ENCODE peak calls at places on chromosomes 12 and 14, in five cellular contexts. One of them, this sample, is unnamed.

GRCh38 chr12:77998236-77998786 is 167.6 kb downstream of the NAV3 start:
- DNase-seq in PC-3: no peak
- DNase-seq in lower lobe of right lung: no peak
- DNase-seq in AG04450: no peak
- DNase-seq in left colon: no peak
- DNase-seq in this sample: no peak

GRCh38 chr14:68729556-68729955 is 63.3 kb downstream of the ZFP36L1 start:
- DNase-seq in lower lobe of right lung: no peak
- DNase-seq in PC-3: no peak
- DNase-seq in AG04450: no peak
- DNase-seq in left colon: peak
- DNase-seq in this sample: no peak

GRCh38 chr12:126185025-126185424 is 1119.8 kb downstream of the AACS start:
- DNase-seq in PC-3: no peak
- DNase-seq in left colon: no peak
- DNase-seq in AG04450: no peak
- DNase-seq in lower lobe of right lung: no peak
- DNase-seq in this sample: no peak

GRCh38 chr12:94553130-94553519 is 93.5 kb upstream of the CEP83 start:
- DNase-seq in AG04450: no peak
- DNase-seq in PC-3: peak
- DNase-seq in lower lobe of right lung: no peak
- DNase-seq in left colon: no peak
- DNase-seq in this sample: peak

GRCh38 chr12:96766232-96766631 is 140.8 kb upstream of the NEDD1 start:
- DNase-seq in AG04450: no peak
- DNase-seq in left colon: no peak
- DNase-seq in PC-3: no peak
- DNase-seq in lower lobe of right lung: no peak
- DNase-seq in this sample: no peak

GRCh38 chr12:49706351-49707126 is 666 bp downstream of the FMNL3 start:
- DNase-seq in PC-3: no peak
- DNase-seq in left colon: peak
- DNase-seq in AG04450: no peak
- DNase-seq in lower lobe of right lung: peak
- DNase-seq in this sample: no peak

GRCh38 chr12:31897791-31898503 is 61.3 kb upstream of the RESF1 start:
- DNase-seq in lower lobe of right lung: peak
- DNase-seq in PC-3: no peak
- DNase-seq in AG04450: no peak
- DNase-seq in left colon: no peak
- DNase-seq in this sample: no peak

GRCh38 chr12:71441836-71442566 is 2.4 kb downstream of the LGR5 start:
- DNase-seq in lower lobe of right lung: no peak
- DNase-seq in AG04450: no peak
- DNase-seq in left colon: no peak
- DNase-seq in PC-3: no peak
- DNase-seq in this sample: no peak

GRCh38 chr14:68546839-68547238 is 246.0 kb downstream of the ZFP36L1 start:
- DNase-seq in PC-3: peak
- DNase-seq in left colon: no peak
- DNase-seq in lower lobe of right lung: no peak
- DNase-seq in AG04450: peak
- DNase-seq in this sample: no peak

GRCh38 chr14:101250336-101250947 is 310.9 kb upstream of the DIO3 start:
- DNase-seq in PC-3: no peak
- DNase-seq in lower lobe of right lung: peak
- DNase-seq in left colon: no peak
- DNase-seq in AG04450: no peak
- DNase-seq in this sample: no peak

GRCh38 chr14:77475432-77476115 is 17.7 kb downstream of the AHSA1 start:
- DNase-seq in PC-3: no peak
- DNase-seq in left colon: no peak
- DNase-seq in AG04450: no peak
- DNase-seq in lower lobe of right lung: no peak
- DNase-seq in this sample: no peak